ENCODE peak calls at places on chromosomes 6 and 20, in ten cellular contexts. O is psoas muscle, F is pancreas, K is SK-N-SH, N is GM23338, C is lung, E is testis, S is RWPE2, A is uterus, P is lower lobe of right lung. V is an unnamed sample. For H3K4me1, the result is how much of the 10 kb centered on the place peaks cover.

GRCh38 chr20:8131598-8132014 is 460 bp upstream of the PLCB1 start:
- DNase-seq in O (no peak), F (no peak), K (no peak), N (no peak), C (no peak), E (no peak), S (no peak), A (no peak), P (peak), V (no peak)

GRCh38 chr6:113584767-113585166 is 272.4 kb upstream of the MARCKS start:
- DNase-seq in O (no peak), F (no peak), K (no peak), N (no peak), C (no peak), E (no peak), S (no peak), A (no peak), P (no peak), V (no peak)

GRCh38 chr6:15506066-15506465 is 156.8 kb downstream of the DTNBP1 start:
- DNase-seq in O (no peak), F (no peak), K (no peak), N (no peak), C (no peak), E (no peak), S (no peak), A (no peak), P (no peak), V (no peak)

GRCh38 chr6:17842014-17842776 is 135.5 kb upstream of the NUP153 start:
- DNase-seq in O (no peak), F (no peak), K (no peak), N (no peak), C (no peak), E (no peak), S (no peak), A (no peak), P (no peak), V (no peak)

GRCh38 chr6:146598785-146599405 is at the start of gene ADGB:
- DNase-seq in O (peak), F (peak), K (peak), N (peak), C (peak), E (peak), S (no peak), A (no peak), P (peak), V (peak)

GRCh38 chr20:62621251-62622110 is 20.8 kb upstream of the SLCO4A1 start:
- DNase-seq in O (no peak), F (no peak), K (no peak), N (no peak), C (no peak), E (no peak), S (no peak), A (no peak), P (no peak), V (no peak)

GRCh38 chr6:163533443-163533842 is 118.9 kb downstream of the QKI start:
- DNase-seq in O (no peak), F (no peak), K (no peak), N (no peak), C (no peak), E (no peak), S (no peak), A (no peak), P (no peak), V (no peak)

GRCh38 chr20:688809-689208 is 13.2 kb upstream of the SCRT2 start:
- DNase-seq in O (no peak), F (no peak), K (peak), N (peak), C (no peak), E (no peak), S (peak), A (no peak), P (no peak), V (peak)

GRCh38 chr20:64055893-64056638 is 6.6 kb upstream of the SOX18 start:
- DNase-seq in O (peak), F (no peak), K (peak), N (peak), C (no peak), E (peak), S (no peak), A (peak), P (peak), V (peak)

GRCh38 chr6:44045672-44046015 is 81.6 kb downstream of the MRPL14 start:
- DNase-seq in O (no peak), F (no peak), K (peak), N (no peak), C (no peak), E (no peak), S (no peak), A (no peak), P (peak), V (no peak)
- H3K4me1 ChIP-seq in O (under half), F (under half), K (half or more), N (under half), C (under half), E (under half), S (half or more), A (under half), P (under half), V (under half)

DNA sequence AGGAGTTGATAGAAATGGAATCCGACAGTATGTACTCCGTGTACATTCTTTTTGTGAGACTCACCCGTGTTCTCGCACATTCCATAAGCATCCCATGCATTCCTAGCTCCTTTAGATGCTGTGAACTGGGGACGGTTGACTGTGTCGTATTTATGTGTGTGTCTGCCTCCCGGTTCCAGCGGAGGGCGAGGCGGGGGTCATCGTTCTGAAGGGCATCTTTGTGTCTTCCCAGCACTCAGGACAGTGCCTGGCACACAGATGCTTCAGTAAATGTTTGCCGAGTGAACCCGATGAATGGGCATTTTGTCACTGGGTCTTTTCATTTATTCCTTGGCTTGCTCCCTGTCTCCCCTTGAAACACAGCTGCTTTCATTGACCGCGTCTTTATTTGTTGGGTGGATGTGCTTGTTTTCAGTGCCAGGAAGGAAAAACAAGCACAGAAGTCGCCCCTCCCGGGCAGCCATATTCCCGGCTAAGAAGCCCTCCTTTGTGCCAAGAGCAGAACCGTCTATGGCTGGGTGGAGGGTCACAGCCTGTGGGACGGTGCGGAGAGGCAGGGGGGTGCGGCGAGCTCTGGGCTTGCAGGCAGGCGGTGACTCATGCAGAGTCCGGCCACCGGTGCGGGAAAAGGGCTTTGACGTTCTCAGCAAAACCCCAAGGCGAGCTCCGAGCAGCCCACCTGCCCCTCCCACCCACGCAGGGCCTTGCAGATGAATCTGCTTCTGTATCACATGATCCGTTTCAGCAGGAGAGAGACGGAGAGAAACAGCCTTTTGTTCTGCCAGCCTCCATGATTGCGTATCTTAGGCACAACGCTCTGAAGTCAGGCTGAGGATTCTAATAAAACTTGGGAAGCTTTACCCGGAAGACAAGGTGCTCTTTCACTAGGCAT is 11.2 kb upstream of the PSMG4 start:
- DNase-seq in O (peak), F (peak), K (peak), N (peak), C (no peak), E (peak), S (no peak), A (peak), P (no peak), V (peak)
- H3K4me3 ChIP-seq in O (peak), F (no peak), K (peak), N (peak), C (no peak), E (peak), S (no peak), A (peak), P (peak), V (peak)

DNA sequence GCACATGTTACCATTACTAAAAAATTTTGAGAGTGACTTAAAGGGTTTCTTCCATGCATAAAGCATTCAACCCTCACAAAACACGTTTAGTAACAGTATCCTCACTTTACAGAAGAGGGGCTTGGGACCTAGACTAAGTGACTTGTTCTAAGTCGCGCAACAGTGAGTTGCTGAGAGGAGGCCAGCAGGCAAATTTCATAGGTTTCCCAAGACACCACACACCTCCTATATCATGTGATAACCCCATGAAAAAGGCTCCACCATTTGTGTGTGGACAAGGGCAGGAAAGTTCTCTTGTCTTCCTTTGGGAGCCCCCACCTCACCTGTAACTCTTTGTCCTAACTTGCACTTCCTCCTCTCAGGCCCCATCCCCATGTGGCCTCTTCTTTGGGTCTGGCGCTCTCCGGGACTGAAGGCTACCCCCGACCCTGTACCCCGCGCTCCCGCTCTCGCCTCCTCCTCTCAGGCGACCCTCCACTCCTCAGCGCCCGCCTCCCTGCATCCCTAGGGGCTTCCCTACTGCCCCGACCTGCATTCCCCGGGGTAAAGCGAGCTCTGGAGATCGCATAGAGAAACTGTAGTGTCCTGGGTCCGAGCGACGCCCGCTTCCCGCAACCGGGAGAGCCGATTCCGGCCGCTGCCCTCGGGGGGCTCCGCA is 397 bp downstream of the PSMB8 start:
- DNase-seq in O (peak), F (no peak), K (no peak), N (no peak), C (no peak), E (no peak), S (no peak), A (no peak), P (no peak), V (no peak)
- H3K4me1 ChIP-seq in O (under half), F (under half), K (under half), N (under half), C (under half), E (under half), S (under half), A (under half), P (under half), V (under half)

GRCh38 chr6:160086754-160087153 is 34.9 kb upstream of the SLC22A1 start:
- DNase-seq in O (no peak), F (no peak), K (no peak), N (no peak), C (no peak), E (no peak), S (no peak), A (no peak), P (no peak), V (no peak)
- H3K4me3 ChIP-seq in O (no peak), F (no peak), K (no peak), N (no peak), C (no peak), E (no peak), S (no peak), A (no peak), P (no peak), V (no peak)

DNA sequence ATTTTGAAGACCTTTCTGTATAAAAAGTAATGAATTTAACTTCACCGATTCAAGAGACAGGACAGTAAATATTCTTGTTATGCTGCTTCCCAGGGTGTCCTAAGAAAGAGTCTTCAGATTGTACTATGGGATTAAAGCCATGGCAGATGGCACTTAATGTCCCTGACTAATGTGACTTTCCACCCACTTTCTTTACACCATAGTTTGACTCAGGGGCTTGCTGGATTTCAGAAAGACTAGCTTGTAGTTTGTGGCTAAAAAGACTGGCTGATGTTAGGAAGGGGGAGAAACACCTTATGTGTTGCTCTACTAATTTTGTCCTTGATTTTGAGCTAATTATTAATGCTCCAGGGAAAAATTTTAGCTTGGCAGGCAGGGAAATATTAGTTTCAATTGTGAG is 75.9 kb downstream of the UTRN start:
- DNase-seq in O (no peak), F (no peak), K (no peak), N (no peak), C (no peak), E (no peak), S (no peak), A (no peak), P (no peak), V (no peak)
- H3K4me1 ChIP-seq in O (under half), F (under half), K (under half), N (under half), C (under half), E (under half), S (under half), A (under half), P (half or more), V (under half)

GRCh38 chr6:104324305-104324704 is 535.4 kb downstream of the HACE1 start:
- DNase-seq in O (no peak), F (no peak), K (no peak), N (no peak), C (no peak), E (no peak), S (no peak), A (no peak), P (no peak), V (no peak)

GRCh38 chr6:104322849-104323248 is 536.9 kb downstream of the HACE1 start:
- DNase-seq in O (no peak), F (no peak), K (peak), N (no peak), C (no peak), E (no peak), S (no peak), A (no peak), P (no peak), V (no peak)

GRCh38 chr6:104321301-104321700 is 538.4 kb downstream of the HACE1 start:
- DNase-seq in O (no peak), F (no peak), K (no peak), N (no peak), C (no peak), E (no peak), S (no peak), A (no peak), P (no peak), V (no peak)

GRCh38 chr6:104326173-104327001 is 533.3 kb downstream of the HACE1 start:
- DNase-seq in O (no peak), F (no peak), K (no peak), N (no peak), C (no peak), E (no peak), S (no peak), A (no peak), P (no peak), V (no peak)

DNA sequence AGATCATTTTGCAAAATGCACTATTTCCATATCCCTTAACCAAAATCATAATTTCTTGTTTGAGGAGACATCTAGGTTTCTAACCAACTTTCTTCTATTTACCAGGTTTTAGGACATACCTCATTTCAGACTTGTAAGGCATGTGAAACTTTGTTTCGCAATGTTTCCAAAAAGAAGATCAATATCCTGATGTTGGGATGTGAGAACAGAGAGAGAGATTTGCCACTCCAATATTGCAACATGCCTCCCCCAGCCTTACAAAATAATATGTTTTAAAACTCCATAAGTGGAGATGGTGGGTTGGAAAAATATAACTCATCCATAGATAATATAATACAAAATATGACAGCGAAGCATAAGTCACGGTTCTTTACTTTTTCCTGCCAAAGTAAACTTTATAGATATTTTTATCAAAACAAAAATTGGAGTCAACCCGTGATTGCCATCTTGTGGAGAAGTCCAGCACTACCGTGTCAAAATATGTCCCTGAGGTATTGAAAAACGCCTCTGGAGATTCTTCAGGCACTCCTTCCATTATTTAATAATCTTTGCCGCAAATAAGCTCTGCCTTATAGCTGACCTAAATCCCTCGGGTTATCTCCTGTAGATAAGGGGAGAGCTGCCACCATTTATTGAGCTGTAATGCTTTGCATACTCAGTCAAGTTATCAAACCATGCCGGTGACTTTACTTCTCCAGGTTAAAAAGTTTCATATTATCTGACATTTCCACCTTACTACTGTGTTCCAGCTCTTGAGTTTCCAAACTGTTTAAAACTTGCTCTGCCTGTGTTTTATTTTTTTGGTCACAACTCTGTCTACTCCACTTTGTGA is 534.2 kb downstream of the HACE1 start:
- DNase-seq in O (no peak), F (no peak), K (peak), N (peak), C (no peak), E (peak), S (no peak), A (no peak), P (no peak), V (no peak)
- H3K4me3 ChIP-seq in O (no peak), F (no peak), K (no peak), N (no peak), C (no peak), E (no peak), S (no peak), A (no peak), P (no peak), V (no peak)

GRCh38 chr6:111793711-111794111 is 79.5 kb downstream of the FYN start:
- DNase-seq in O (no peak), F (no peak), K (no peak), N (no peak), C (no peak), E (no peak), S (no peak), A (no peak), P (no peak), V (no peak)

GRCh38 chr6:111792914-111793700 is 80.1 kb downstream of the FYN start:
- DNase-seq in O (no peak), F (no peak), K (no peak), N (no peak), C (no peak), E (no peak), S (no peak), A (no peak), P (no peak), V (no peak)

GRCh38 chr6:111791415-111791814 is 81.8 kb downstream of the FYN start:
- DNase-seq in O (no peak), F (no peak), K (no peak), N (peak), C (no peak), E (no peak), S (no peak), A (no peak), P (no peak), V (no peak)

GRCh38 chr6:111794300-111794699 is 79.0 kb downstream of the FYN start:
- DNase-seq in O (no peak), F (no peak), K (no peak), N (no peak), C (no peak), E (no peak), S (no peak), A (no peak), P (no peak), V (no peak)

DNA sequence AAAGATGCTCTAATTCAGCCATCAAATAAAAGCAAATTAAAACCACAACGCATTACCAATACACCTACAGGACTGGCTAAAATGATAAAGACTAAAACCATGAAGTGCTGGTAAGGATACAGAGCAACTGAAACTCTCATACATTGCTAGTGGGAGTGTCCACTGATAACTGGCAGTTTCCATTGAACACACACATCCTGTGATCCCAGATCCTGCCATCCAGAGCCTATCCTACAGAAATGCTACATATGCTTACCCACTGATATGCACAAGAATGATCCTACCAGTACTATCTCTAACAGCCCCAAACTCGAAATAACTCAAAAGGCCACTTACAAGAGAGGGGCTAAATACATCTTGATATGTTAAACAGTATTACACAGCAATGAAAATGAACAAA is 81.0 kb downstream of the FYN start:
- DNase-seq in O (no peak), F (no peak), K (no peak), N (no peak), C (no peak), E (no peak), S (no peak), A (no peak), P (no peak), V (no peak)
- H3K4me1 ChIP-seq in O (under half), F (under half), K (under half), N (under half), C (under half), E (under half), S (under half), A (under half), P (under half), V (under half)

DNA sequence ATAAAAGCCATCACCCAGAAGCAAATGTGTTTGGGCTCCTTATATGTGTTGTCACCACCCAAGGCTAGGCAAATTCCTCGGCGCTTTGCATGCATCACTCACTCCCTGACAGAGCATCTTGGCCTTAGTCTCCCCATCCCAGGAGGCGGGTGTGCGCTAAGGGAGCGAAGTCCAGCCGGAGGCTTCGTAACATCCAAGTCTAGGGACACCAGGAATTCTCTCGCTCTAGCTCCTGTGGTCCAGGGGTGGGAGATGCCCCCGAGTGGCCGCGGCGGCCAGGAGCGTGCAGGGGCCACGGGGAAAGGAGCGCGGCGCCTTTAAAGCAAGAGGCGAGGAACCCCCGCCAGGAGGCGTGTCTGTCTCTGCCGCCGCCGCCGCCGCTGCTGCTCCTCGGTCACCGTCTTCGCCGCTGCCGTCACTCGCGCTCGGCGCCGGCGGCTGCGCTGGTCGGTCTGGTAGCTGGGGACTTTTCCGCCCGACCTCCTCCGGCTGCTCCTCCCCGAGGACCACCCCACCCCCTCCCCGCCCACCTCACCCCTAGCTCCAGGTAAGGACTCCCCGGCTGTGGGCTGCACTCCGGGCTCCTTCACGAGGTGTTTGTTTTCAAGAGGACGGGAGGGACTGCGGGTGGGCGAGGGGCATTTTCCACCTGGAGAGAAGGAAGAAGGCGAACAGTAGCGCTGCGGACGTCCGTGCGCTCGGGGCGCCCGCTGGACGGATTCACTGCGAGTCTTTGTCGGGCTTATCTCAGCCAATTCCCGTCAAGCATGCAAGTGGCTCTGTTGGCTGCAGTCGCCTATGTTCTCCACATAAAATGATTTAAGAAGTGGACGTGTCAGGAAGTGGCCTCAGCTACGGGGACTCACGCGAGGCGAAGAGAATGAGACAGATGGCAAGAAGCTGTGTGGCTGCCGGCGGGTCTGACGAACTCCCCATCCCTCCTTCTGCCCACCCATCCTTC is at the start of gene GRIK2:
- DNase-seq in O (no peak), F (peak), K (peak), N (peak), C (no peak), E (peak), S (peak), A (no peak), P (no peak), V (peak)
- H3K4me3 ChIP-seq in O (peak), F (peak), K (peak), N (peak), C (no peak), E (peak), S (peak), A (peak), P (peak), V (no peak)